ENCODE peak calls at places on chromosomes 12 and 14, in four cellular contexts. G is K562, N is H1, X is HepG2. R is an unnamed sample.

GRCh38 chr14:81447018-81447770 is 47.1 kb upstream of the STON2 start:
- DNase-seq in G (no peak), N (no peak), X (no peak), R (no peak)

GRCh38 chr12:118958520-118958919 is 22.8 kb upstream of the SRRM4 start:
- DNase-seq in G (no peak), N (no peak), X (no peak), R (no peak)

GRCh38 chr12:7439579-7440505 is 4.1 kb downstream of the CD163L1 start:
- DNase-seq in G (peak; percentile 70), N (peak; percentile 77), X (no peak), R (peak; percentile 53)

GRCh38 chr14:93156693-93157369 is 27.9 kb downstream of the MOAP1 start:
- DNase-seq in G (no peak), N (no peak), X (no peak), R (no peak)

GRCh38 chr14:23568600-23569310 is 1.2 kb upstream of the AP1G2 start:
- DNase-seq in G (no peak), N (no peak), X (peak; percentile 80), R (peak; percentile 42)

GRCh38 chr12:51393676-51394545 is 2.7 kb upstream of the GALNT6 start:
- DNase-seq in G (peak; percentile 2), N (no peak), X (no peak), R (no peak)

GRCh38 chr12:62653740-62654139 is 187.1 kb downstream of the MON2 start:
- DNase-seq in G (no peak), N (peak; percentile 75), X (no peak), R (no peak)

GRCh38 chr14:76696791-76697190 is 64.5 kb upstream of the VASH1 start:
- DNase-seq in G (no peak), N (no peak), X (no peak), R (no peak)

GRCh38 chr12:42985506-42985905 is 396.0 kb upstream of the PRICKLE1 start:
- DNase-seq in G (no peak), N (no peak), X (no peak), R (no peak)

GRCh38 chr12:48106574-48107251 is 834 bp upstream of the SENP1 start:
- DNase-seq in G (no peak), N (no peak), X (no peak), R (no peak)

GRCh38 chr14:63896278-63896720 is 43.5 kb downstream of the SYNE2 start:
- DNase-seq in G (no peak), N (no peak), X (peak; percentile 81), R (peak; percentile 55)

DNA sequence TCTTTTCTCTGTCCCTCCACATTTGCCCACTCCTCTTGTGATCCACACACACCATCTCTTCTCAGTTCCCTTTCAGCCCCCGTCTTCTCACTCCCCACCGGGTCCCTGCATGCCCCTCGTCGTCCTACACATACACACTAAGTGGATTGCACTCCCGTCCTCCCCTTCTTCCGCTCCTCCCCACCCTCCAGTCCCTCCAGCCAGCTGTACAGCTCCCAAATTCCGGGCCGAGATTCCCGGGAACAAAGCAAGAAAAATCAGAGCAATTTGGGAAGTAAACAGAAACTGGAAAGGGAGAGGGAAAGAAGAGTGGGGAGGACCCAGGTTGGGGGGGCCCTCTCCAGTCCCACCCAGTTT is 282 bp upstream of the IGFBP6 start:
- DNase-seq in G (no peak), N (no peak), X (no peak), R (no peak)
- TF ChIP-seq RNF2 in G (no peak), N (no peak), X (no peak), R (no peak)

DNA sequence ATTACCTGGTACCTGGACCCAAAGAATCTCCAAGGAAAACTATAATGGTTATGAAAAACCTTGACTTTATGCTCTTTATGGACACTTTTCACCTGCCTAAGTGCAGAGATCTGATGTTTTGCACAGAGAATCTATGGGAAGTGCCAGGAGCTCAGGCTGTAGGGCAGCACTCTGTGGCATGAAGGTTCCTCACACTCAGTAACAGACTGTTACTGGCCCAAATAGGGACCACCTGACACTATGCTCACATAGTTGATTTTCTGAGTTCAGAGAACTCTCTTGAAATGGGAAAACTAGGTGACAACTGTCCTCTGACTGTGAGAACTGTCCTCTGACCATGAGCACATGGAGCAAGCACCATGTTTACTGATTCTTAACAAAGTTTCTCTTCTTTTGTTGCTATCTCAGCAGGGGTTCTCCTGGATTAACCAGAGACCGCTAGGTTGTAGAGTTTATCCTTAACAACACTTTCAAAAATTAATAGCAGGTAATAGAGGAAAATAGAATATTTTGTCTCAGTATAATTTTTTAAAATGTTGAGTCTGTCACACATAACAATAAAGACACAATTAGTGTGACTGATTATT is 101.6 kb downstream of the STXBP6 start:
- DNase-seq in G (no peak), N (no peak), X (no peak), R (no peak)
- TF ChIP-seq RNF2 in G (no peak), N (no peak), X (no peak), R (no peak)

DNA sequence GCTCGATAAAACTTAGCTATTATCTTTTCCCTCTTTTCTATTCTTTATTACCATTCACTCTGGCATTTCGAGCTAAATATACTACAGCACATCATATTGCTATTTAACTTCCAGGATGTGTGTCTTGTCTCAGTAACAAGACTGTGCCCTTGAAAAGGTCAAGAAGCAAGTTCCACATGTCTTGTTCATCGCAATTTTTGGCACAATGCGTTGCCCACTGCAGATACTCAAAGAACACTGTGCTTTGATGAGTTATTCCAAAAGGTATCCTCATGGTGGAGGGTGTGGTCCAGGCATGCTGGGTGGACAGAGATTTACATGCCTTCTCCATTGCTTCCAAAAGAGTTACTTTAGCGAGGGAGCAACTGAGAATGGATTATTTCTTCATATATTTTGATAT is 6.6 kb downstream of the E2F7 start:
- DNase-seq in G (no peak), N (no peak), X (no peak), R (no peak)
- TF ChIP-seq RNF2 in G (no peak), N (no peak), X (no peak), R (no peak)

DNA sequence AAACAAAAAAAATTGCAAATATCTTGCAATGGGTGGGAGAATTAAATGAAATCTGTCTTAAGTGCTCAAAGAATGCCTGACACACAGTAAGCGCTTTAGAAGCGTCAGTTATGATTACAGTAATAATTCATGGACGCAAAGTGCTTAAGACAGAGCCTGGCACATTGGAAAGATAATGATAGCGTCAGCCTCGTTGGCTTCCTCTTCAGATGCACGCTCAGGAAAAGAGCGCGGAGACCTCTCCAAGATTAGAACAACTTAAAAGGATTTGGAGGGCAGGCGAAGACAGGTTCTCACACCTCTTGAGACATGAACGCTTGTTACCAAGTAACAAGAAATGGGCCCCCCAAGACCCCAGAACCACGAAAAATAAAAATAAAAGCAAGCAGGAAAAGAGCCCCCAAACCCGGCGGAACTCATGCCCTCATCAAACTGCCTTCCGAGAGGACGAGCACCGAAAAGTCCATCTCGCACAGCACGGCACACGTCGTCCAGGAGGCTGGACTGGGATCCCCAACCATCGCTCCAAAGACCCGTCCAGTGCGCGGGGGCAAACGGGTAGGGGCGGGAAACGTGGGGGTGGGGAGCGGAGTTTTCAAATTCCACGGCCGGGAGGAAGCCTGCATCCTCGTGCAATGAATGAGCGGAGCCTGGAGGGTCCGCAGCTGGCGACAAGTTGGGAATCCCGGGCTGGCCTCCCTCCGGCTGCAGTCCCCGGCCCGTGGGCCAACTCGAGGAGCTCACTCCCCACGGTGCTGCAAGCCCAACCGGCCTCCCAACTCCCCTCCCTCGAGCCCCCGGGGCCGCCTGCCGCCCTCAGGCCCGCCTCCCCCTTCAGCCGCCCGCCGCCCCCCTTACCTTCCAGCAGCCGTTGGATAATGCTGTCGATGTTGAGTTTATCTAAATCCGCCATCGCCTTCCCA is 635 bp downstream of the PPP1CC start:
- DNase-seq in G (no peak), N (no peak), X (no peak), R (peak; percentile 29)
- TF ChIP-seq RNF2 in G (no peak), N (no peak), X (no peak), R (no peak)

R was measured in A549.